ENCODE peak calls at places on chromosomes 12 and 14, in eight cellular contexts. One of them, this sample, is unnamed.

GRCh38 chr14:35687335-35687939 is 121.7 kb downstream of the RALGAPA1 start:
- DNase-seq in ecto neural progenitor cell: no peak
- DNase-seq in Right ventricle myocardium superior: no peak
- DNase-seq in substantia nigra: no peak
- DNase-seq in ovary: no peak
- DNase-seq in HCEC 1CT: peak
- DNase-seq in A172: peak
- DNase-seq in AG10803: peak
- DNase-seq in this sample: peak

GRCh38 chr14:79585845-79586244 is 625.5 kb downstream of the DIO2 start:
- DNase-seq in ecto neural progenitor cell: no peak
- DNase-seq in Right ventricle myocardium superior: no peak
- DNase-seq in substantia nigra: no peak
- DNase-seq in ovary: no peak
- DNase-seq in HCEC 1CT: peak
- DNase-seq in A172: peak
- DNase-seq in AG10803: peak
- DNase-seq in this sample: no peak

GRCh38 chr14:46054526-46054925 is 597.1 kb downstream of the RPL10L start:
- DNase-seq in ecto neural progenitor cell: no peak
- DNase-seq in Right ventricle myocardium superior: no peak
- DNase-seq in substantia nigra: no peak
- DNase-seq in ovary: no peak
- DNase-seq in HCEC 1CT: peak
- DNase-seq in A172: peak
- DNase-seq in AG10803: peak
- DNase-seq in this sample: no peak

GRCh38 chr12:3328081-3328480 is 162.9 kb upstream of the PRMT8 start:
- DNase-seq in ecto neural progenitor cell: no peak
- DNase-seq in Right ventricle myocardium superior: no peak
- DNase-seq in substantia nigra: no peak
- DNase-seq in ovary: no peak
- DNase-seq in HCEC 1CT: no peak
- DNase-seq in A172: no peak
- DNase-seq in AG10803: no peak
- DNase-seq in this sample: no peak

GRCh38 chr14:36976571-36977023 is 195.8 kb downstream of the SLC25A21 start:
- DNase-seq in ecto neural progenitor cell: no peak
- DNase-seq in Right ventricle myocardium superior: no peak
- DNase-seq in substantia nigra: no peak
- DNase-seq in ovary: no peak
- DNase-seq in HCEC 1CT: peak
- DNase-seq in A172: no peak
- DNase-seq in AG10803: peak
- DNase-seq in this sample: no peak

GRCh38 chr14:71460091-71460490 is 472.1 kb upstream of the RGS6 start:
- DNase-seq in ecto neural progenitor cell: no peak
- DNase-seq in Right ventricle myocardium superior: no peak
- DNase-seq in substantia nigra: no peak
- DNase-seq in ovary: no peak
- DNase-seq in HCEC 1CT: no peak
- DNase-seq in A172: no peak
- DNase-seq in AG10803: no peak
- DNase-seq in this sample: no peak

GRCh38 chr14:94372021-94372605 is 16.3 kb downstream of the SERPINA1 start:
- DNase-seq in ecto neural progenitor cell: no peak
- DNase-seq in Right ventricle myocardium superior: no peak
- DNase-seq in substantia nigra: no peak
- DNase-seq in ovary: no peak
- DNase-seq in HCEC 1CT: no peak
- DNase-seq in A172: no peak
- DNase-seq in AG10803: no peak
- DNase-seq in this sample: no peak

GRCh38 chr14:91388551-91388975 is 29.1 kb downstream of the CCDC88C start:
- DNase-seq in ecto neural progenitor cell: no peak
- DNase-seq in Right ventricle myocardium superior: no peak
- DNase-seq in substantia nigra: no peak
- DNase-seq in ovary: no peak
- DNase-seq in HCEC 1CT: peak
- DNase-seq in A172: no peak
- DNase-seq in AG10803: no peak
- DNase-seq in this sample: no peak

GRCh38 chr14:98444077-98444476 is 827.9 kb downstream of the BCL11B start:
- DNase-seq in ecto neural progenitor cell: no peak
- DNase-seq in Right ventricle myocardium superior: no peak
- DNase-seq in substantia nigra: no peak
- DNase-seq in ovary: no peak
- DNase-seq in HCEC 1CT: no peak
- DNase-seq in A172: no peak
- DNase-seq in AG10803: no peak
- DNase-seq in this sample: no peak

GRCh38 chr12:118187746-118188390 is 51.9 kb downstream of the PEBP1 start:
- DNase-seq in ecto neural progenitor cell: no peak
- DNase-seq in Right ventricle myocardium superior: no peak
- DNase-seq in substantia nigra: no peak
- DNase-seq in ovary: no peak
- DNase-seq in HCEC 1CT: no peak
- DNase-seq in A172: no peak
- DNase-seq in AG10803: no peak
- DNase-seq in this sample: no peak

GRCh38 chr12:60920841-60921495 is 1325.1 kb downstream of the SLC16A7 start:
- DNase-seq in ecto neural progenitor cell: no peak
- DNase-seq in Right ventricle myocardium superior: no peak
- DNase-seq in substantia nigra: no peak
- DNase-seq in ovary: no peak
- DNase-seq in HCEC 1CT: peak
- DNase-seq in A172: peak
- DNase-seq in AG10803: no peak
- DNase-seq in this sample: no peak

GRCh38 chr12:50786498-50787231 is 22.8 kb downstream of the ATF1 start:
- DNase-seq in ecto neural progenitor cell: no peak
- DNase-seq in Right ventricle myocardium superior: no peak
- DNase-seq in substantia nigra: no peak
- DNase-seq in ovary: no peak
- DNase-seq in HCEC 1CT: peak
- DNase-seq in A172: peak
- DNase-seq in AG10803: peak
- DNase-seq in this sample: peak

GRCh38 chr12:98743362-98743953 is 98.4 kb downstream of the APAF1 start:
- DNase-seq in ecto neural progenitor cell: peak
- DNase-seq in Right ventricle myocardium superior: no peak
- DNase-seq in substantia nigra: peak
- DNase-seq in ovary: no peak
- DNase-seq in HCEC 1CT: peak
- DNase-seq in A172: no peak
- DNase-seq in AG10803: no peak
- DNase-seq in this sample: peak

GRCh38 chr14:95875831-95876768 is 532 bp upstream of the TUNAR start:
- DNase-seq in ecto neural progenitor cell: peak
- DNase-seq in Right ventricle myocardium superior: no peak
- DNase-seq in substantia nigra: no peak
- DNase-seq in ovary: no peak
- DNase-seq in HCEC 1CT: no peak
- DNase-seq in A172: no peak
- DNase-seq in AG10803: no peak
- DNase-seq in this sample: no peak

GRCh38 chr14:99415496-99416281 is 65.0 kb downstream of the SETD3 start:
- DNase-seq in ecto neural progenitor cell: no peak
- DNase-seq in Right ventricle myocardium superior: no peak
- DNase-seq in substantia nigra: peak
- DNase-seq in ovary: peak
- DNase-seq in HCEC 1CT: peak
- DNase-seq in A172: peak
- DNase-seq in AG10803: peak
- DNase-seq in this sample: peak

GRCh38 chr14:36057452-36058142 is 118.9 kb downstream of the PTCSC3 start:
- DNase-seq in ecto neural progenitor cell: no peak
- DNase-seq in Right ventricle myocardium superior: no peak
- DNase-seq in substantia nigra: no peak
- DNase-seq in ovary: no peak
- DNase-seq in HCEC 1CT: peak
- DNase-seq in A172: peak
- DNase-seq in AG10803: no peak
- DNase-seq in this sample: no peak

GRCh38 chr14:94059998-94060397 is 21.0 kb downstream of the DDX24 start:
- DNase-seq in ecto neural progenitor cell: peak
- DNase-seq in Right ventricle myocardium superior: no peak
- DNase-seq in substantia nigra: no peak
- DNase-seq in ovary: no peak
- DNase-seq in HCEC 1CT: no peak
- DNase-seq in A172: no peak
- DNase-seq in AG10803: no peak
- DNase-seq in this sample: no peak

GRCh38 chr12:4292266-4293063 is 18.9 kb downstream of the CCND2 start:
- DNase-seq in ecto neural progenitor cell: no peak
- DNase-seq in Right ventricle myocardium superior: no peak
- DNase-seq in substantia nigra: no peak
- DNase-seq in ovary: no peak
- DNase-seq in HCEC 1CT: no peak
- DNase-seq in A172: no peak
- DNase-seq in AG10803: no peak
- DNase-seq in this sample: no peak

GRCh38 chr12:1474059-1474537 is 120.3 kb downstream of the FBXL14 start:
- DNase-seq in ecto neural progenitor cell: peak
- DNase-seq in Right ventricle myocardium superior: no peak
- DNase-seq in substantia nigra: no peak
- DNase-seq in ovary: no peak
- DNase-seq in HCEC 1CT: peak
- DNase-seq in A172: peak
- DNase-seq in AG10803: peak
- DNase-seq in this sample: peak

GRCh38 chr12:54004063-54004840 is 4.3 kb downstream of the HOXC9 start:
- DNase-seq in ecto neural progenitor cell: no peak
- DNase-seq in Right ventricle myocardium superior: no peak
- DNase-seq in substantia nigra: no peak
- DNase-seq in ovary: no peak
- DNase-seq in HCEC 1CT: no peak
- DNase-seq in A172: no peak
- DNase-seq in AG10803: peak
- DNase-seq in this sample: no peak

GRCh38 chr12:107794451-107794850 is 19.9 kb downstream of the ASCL4 start:
- DNase-seq in ecto neural progenitor cell: no peak
- DNase-seq in Right ventricle myocardium superior: no peak
- DNase-seq in substantia nigra: no peak
- DNase-seq in ovary: no peak
- DNase-seq in HCEC 1CT: no peak
- DNase-seq in A172: no peak
- DNase-seq in AG10803: no peak
- DNase-seq in this sample: no peak

GRCh38 chr14:23364164-23364571 is 804 bp downstream of the EFS start:
- DNase-seq in ecto neural progenitor cell: no peak
- DNase-seq in Right ventricle myocardium superior: peak
- DNase-seq in substantia nigra: peak
- DNase-seq in ovary: peak
- DNase-seq in HCEC 1CT: no peak
- DNase-seq in A172: no peak
- DNase-seq in AG10803: peak
- DNase-seq in this sample: no peak

GRCh38 chr12:128797119-128798118 is 26.3 kb downstream of the SLC15A4 start:
- DNase-seq in ecto neural progenitor cell: no peak
- DNase-seq in Right ventricle myocardium superior: no peak
- DNase-seq in substantia nigra: no peak
- DNase-seq in ovary: no peak
- DNase-seq in HCEC 1CT: peak
- DNase-seq in A172: peak
- DNase-seq in AG10803: peak
- DNase-seq in this sample: peak

GRCh38 chr12:27635349-27635972 is 60.8 kb upstream of the REP15 start:
- DNase-seq in ecto neural progenitor cell: no peak
- DNase-seq in Right ventricle myocardium superior: no peak
- DNase-seq in substantia nigra: no peak
- DNase-seq in ovary: no peak
- DNase-seq in HCEC 1CT: peak
- DNase-seq in A172: peak
- DNase-seq in AG10803: peak
- DNase-seq in this sample: no peak

This sample was measured in H54.